ENCODE peak calls at places on chromosomes 16 and 17, in four cellular contexts. G is left lung, K is body of pancreas, Z is Peyer's patch. B is an unnamed sample.

GRCh38 chr17:835263-835662 is 53.1 kb downstream of the MRM3 start:
- DNase-seq in K (peak), G (peak), Z (no peak), B (no peak)

GRCh38 chr17:62351176-62351575 is 29.2 kb upstream of the EFCAB3 start:
- DNase-seq in K (no peak), G (no peak), Z (no peak), B (no peak)

GRCh38 chr16:49469930-49470451 is 96.4 kb downstream of the C16orf78 start:
- DNase-seq in Z (no peak), G (no peak), K (no peak), B (no peak)

GRCh38 chr16:73171380-73171779 is 123.5 kb upstream of the ZFHX3 start:
- DNase-seq in Z (no peak), G (no peak), K (no peak), B (no peak)

GRCh38 chr16:24850289-24850931 is 4.6 kb downstream of the SLC5A11 start:
- DNase-seq in K (no peak), G (no peak), Z (no peak), B (no peak)

GRCh38 chr16:47016700-47017133 is 43.2 kb upstream of the DNAJA2 start:
- DNase-seq in G (no peak), K (peak), Z (no peak), B (no peak)

GRCh38 chr16:9311303-9311954 is 220.0 kb downstream of the HAPSTR1 start:
- DNase-seq in Z (no peak), G (no peak), K (peak), B (no peak)

GRCh38 chr17:58300336-58300735 is 19.6 kb upstream of the MPO start:
- DNase-seq in G (no peak), K (no peak), Z (peak), B (peak)

GRCh38 chr17:60510723-60511122 is 15.3 kb downstream of the APPBP2 start:
- DNase-seq in K (no peak), Z (no peak), G (no peak), B (no peak)

GRCh38 chr17:60514053-60514452 is 12.0 kb downstream of the APPBP2 start:
- DNase-seq in G (no peak), K (no peak), Z (no peak), B (no peak)

GRCh38 chr17:60510031-60510430 is 16.0 kb downstream of the APPBP2 start:
- DNase-seq in Z (no peak), K (no peak), G (no peak), B (no peak)

GRCh38 chr17:60514500-60514899 is 11.5 kb downstream of the APPBP2 start:
- DNase-seq in K (no peak), Z (no peak), G (no peak), B (no peak)

DNA sequence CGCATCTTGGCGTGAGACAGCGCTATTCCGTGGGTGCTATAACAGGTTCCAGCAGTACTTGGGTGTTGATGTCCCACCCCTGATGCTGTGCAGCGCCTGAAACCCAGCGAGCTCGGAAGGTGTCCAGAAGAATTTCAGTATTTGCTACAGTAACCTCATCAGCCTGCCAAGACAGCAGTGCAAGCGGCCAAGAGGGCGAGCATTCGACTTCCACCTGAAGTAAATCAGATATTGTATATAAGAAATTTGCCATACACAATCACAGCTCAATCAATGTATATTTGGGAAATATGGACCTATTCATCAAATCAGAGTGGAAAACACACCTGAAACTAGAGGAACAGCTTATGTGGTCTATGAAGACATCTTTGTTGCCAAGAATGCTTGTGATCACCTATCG is 13.0 kb downstream of the APPBP2 start:
- DNase-seq in Z (no peak), G (no peak), K (no peak), B (no peak)
- H3K27ac ChIP-seq in Z (no peak), G (no peak), K (no peak), B (no peak)

DNA sequence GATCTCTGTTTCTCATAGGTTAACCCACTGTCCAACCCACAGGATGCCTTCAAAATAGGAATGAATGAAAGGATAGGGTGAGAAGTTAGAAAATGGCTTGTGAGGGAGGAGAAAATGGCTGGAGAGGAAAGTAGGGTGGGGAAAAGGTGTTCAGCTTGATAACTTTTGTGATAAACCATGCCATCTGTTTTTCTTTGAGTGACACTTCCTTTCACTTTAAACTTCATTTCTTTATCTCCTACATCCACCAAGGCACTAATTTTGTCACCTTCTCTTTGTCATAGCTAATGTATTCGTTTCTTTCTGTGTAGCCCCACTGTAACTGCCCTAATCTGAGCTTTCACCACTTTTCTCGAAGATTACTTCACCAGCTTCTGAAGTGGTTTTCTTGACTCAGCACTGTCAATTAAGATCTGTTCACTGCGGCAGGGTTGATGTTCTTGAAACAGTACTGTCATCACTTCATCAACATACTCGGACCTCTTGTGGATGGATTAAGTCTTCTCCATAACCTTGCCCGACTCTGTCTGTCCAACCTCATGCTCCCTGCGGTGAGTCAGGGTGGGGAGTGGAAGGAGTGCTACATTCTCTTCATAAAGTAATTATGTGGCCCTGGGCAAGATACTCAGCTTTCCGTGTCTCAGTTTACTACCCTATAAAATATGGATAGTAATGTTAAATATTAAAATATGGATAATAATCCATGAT is 5.5 kb upstream of the KRT10 start:
- DNase-seq in K (no peak), Z (no peak), G (no peak), B (no peak)
- H3K4me3 ChIP-seq in K (no peak), Z (no peak), G (no peak), B (no peak)

DNA sequence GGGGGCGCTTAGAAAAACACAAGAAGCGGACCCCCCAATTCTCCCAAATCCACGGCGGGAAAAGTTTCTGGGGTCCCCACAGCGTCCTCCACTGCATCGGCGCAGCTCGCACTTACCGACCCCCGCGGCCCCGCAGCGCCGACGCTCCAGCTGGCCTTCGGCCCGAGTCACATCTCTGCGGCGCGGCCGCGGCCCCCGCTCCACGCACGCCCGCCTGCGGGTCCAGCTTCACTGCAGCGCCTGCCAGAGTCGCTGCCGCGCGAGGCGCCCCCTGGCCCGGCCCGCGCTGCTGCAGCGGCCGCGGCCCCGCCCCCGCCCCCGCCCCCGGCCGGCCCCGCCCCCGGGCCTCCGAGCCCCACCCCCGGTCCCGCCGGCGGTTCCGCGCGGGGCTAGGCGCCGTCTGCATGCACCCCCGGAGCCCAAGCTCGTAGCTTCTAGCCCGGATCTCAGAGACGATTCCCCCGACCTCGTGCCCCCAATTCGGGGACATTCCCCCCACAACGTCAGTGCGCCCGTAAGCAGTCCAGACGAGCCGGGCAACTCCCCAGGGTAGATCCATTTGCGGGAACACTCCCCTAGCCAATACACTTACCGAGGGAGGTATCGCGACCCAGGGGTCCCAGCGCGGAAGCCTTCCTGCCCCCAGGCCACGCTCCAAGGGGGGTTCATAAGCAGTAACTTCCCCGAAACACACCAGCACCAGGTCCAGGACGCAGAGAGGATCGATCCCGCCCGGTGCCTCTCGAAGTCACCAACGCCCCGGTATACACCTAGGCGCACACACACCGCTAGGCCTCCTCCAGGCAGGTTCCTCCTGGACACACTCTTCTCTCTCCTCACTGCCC is at the start of gene GPRC5B:
- DNase-seq in K (peak), Z (no peak), G (no peak), B (no peak)
- TF ChIP-seq CTCF in K (peak), Z (no peak), G (no peak), B (peak)

GRCh38 chr16:53741546-53741945 is 37.6 kb downstream of the FTO start:
- DNase-seq in Z (no peak), K (no peak), G (no peak), B (no peak)

GRCh38 chr16:53745753-53746258 is 41.9 kb downstream of the FTO start:
- DNase-seq in G (no peak), Z (no peak), K (no peak), B (no peak)

GRCh38 chr16:53744449-53744848 is 40.5 kb downstream of the FTO start:
- DNase-seq in Z (no peak), G (no peak), K (no peak), B (no peak)

GRCh38 chr16:53743149-53743566 is 39.2 kb downstream of the FTO start:
- DNase-seq in G (no peak), Z (no peak), K (peak), B (no peak)

DNA sequence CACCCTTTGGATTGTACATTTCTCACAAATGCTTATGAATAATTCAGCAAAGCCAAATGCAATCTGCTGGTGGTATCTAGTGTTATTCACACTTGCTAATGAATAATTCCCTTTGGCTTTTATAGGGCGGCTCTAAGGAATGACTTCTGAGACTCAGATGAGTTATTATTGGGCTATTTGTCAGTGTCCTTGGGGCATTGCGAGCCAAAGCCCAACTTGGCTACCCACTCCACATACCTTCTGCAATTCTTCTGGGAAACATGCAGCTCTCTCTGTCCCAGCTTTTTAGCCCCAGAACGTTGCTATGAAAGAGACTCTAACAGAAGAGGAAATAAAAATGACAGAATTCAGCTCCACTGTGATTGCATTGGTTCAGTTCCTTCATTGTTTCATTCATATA is 41.2 kb downstream of the FTO start:
- DNase-seq in G (no peak), Z (no peak), K (peak), B (no peak)
- H3K27ac ChIP-seq in G (no peak), Z (no peak), K (no peak), B (peak)

GRCh38 chr16:11492808-11493530 is 93.8 kb downstream of the LITAF start:
- DNase-seq in Z (no peak), K (no peak), G (no peak), B (no peak)

GRCh38 chr16:11494433-11494832 is 92.3 kb downstream of the LITAF start:
- DNase-seq in G (no peak), Z (no peak), K (no peak), B (no peak)

GRCh38 chr16:11494029-11494428 is 92.7 kb downstream of the LITAF start:
- DNase-seq in G (no peak), Z (no peak), K (no peak), B (no peak)

GRCh38 chr16:11495066-11495407 is 91.7 kb downstream of the LITAF start:
- DNase-seq in K (no peak), G (no peak), Z (no peak), B (no peak)

DNA sequence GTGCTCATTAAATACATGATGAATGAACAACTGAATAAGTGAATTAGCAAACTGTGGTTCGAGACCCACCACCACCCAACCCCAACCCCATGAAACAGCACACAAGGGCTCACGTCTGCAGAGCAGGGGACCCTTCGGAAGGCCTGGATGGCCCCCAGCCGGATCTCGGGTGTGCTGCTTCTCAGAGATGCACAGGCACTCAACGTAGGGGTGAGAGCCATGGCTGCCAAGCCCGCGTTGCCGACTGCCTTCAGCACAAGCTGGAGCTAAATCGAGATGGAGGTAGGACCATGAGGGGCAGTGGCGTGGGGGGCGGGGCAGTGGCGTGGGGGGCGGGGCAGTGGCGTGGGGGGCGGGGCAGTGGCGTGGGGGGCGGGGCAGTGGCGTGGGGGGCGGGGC is 93.2 kb downstream of the LITAF start:
- DNase-seq in Z (no peak), G (no peak), K (no peak), B (no peak)
- H3K4me3 ChIP-seq in Z (no peak), G (no peak), K (no peak), B (no peak)

GRCh38 chr16:48204825-48205151 is 39.3 kb upstream of the LONP2 start:
- DNase-seq in G (no peak), K (no peak), Z (no peak), B (no peak)
- TF ChIP-seq CTCF in G (no peak), K (no peak), Z (no peak), B (no peak)

GRCh38 chr16:55561319-55561848 is 5.1 kb upstream of the CAPNS2 start:
- DNase-seq in G (no peak), Z (no peak), K (no peak), B (no peak)
- H3K27ac ChIP-seq in G (no peak), Z (no peak), K (no peak), B (no peak)

DNA sequence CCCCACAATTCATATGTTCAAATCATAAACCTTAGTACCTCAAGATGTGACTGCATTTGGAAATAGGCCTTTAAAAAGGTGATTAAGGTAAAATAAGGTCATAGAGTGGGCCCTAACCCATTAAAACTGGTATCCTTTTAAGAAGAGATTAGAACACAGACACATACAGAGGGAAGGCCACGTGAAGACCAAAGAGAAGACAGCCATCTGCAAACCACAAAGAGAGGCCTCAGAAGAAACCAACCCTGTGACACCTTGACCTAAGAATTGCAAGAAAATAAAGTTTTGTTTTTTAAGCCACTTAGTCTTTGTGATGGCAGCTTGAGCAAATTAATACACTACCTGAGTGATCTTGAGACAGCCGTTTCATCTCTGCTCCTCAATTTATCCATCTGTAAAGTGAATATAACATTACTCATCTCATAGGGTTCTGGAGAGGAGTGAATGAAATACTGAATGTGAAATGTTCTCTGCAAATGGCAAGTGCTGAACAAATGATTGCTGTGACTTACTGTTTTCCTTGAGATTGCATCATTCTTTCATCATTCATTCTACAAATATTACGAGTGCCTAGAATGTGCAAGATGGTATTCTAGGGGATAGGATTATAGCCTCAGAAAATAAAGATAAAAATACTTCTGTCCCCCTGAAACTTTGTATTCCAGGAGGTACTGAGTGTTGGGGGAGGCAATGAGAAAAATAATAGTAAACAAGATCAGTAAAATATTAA is 222.0 kb upstream of the CDH13 start:
- DNase-seq in G (no peak), K (no peak), Z (no peak), B (no peak)
- H3K4me3 ChIP-seq in G (no peak), K (no peak), Z (no peak), B (no peak)

GRCh38 chr16:88879788-88880055 is 13.3 kb upstream of the PABPN1L start:
- DNase-seq in Z (no peak), G (no peak), K (no peak), B (no peak)

GRCh38 chr16:88881675-88882357 is 15.4 kb upstream of the PABPN1L start:
- DNase-seq in G (no peak), Z (no peak), K (no peak), B (no peak)

GRCh38 chr16:88881090-88881580 is 14.7 kb upstream of the PABPN1L start:
- DNase-seq in G (no peak), K (no peak), Z (no peak), B (no peak)

GRCh38 chr16:88878967-88879787 is 12.7 kb upstream of the PABPN1L start:
- DNase-seq in G (no peak), K (no peak), Z (no peak), B (no peak)

GRCh38 chr16:88880226-88881051 is 14.0 kb upstream of the PABPN1L start:
- DNase-seq in Z (no peak), K (no peak), G (no peak), B (no peak)
- TF ChIP-seq CTCF in Z (no peak), K (no peak), G (no peak), B (no peak)